ENCODE peak calls at places on chromosomes 5 and 9, in nine cellular contexts. A is NCI-H460; S is iris pigment epithelial cell; I is activated T-helper 1 cell treated with Interleukin-2 at 50 U/mL for 16 hours; Y is CD4-positive, alpha-beta T cell; T is Caki2; D is hepatocyte; F is germinal center; X is neural progenitor cell. C is an unnamed sample.

GRCh38 chr9:129331366-129331765 is 153.3 kb upstream of the IER5L start:
- DNase-seq in F (no peak), A (no peak), I (no peak), Y (no peak), S (no peak), D (no peak), T (no peak), X (no peak), C (no peak)

GRCh38 chr9:31824860-31825259 is 559.6 kb upstream of the ACO1 start:
- DNase-seq in T (peak), A (no peak), Y (no peak), D (peak), S (no peak), F (no peak), I (no peak), X (no peak), C (no peak)

GRCh38 chr9:72540348-72540873 is 19.0 kb downstream of the TMC1 start:
- DNase-seq in F (no peak), D (no peak), A (no peak), S (peak), X (no peak), Y (no peak), T (peak), I (no peak), C (peak)

GRCh38 chr5:5017827-5018559 is 122.1 kb upstream of the ADAMTS16 start:
- DNase-seq in Y (no peak), F (no peak), D (no peak), X (no peak), A (no peak), I (no peak), S (no peak), T (peak), C (no peak)

GRCh38 chr9:130872912-130873503 is 23.6 kb downstream of the QRFP start:
- DNase-seq in I (no peak), T (no peak), A (no peak), F (no peak), S (no peak), X (no peak), Y (no peak), D (no peak), C (no peak)

GRCh38 chr5:71887680-71888079 is 168.6 kb downstream of the CARTPT start:
- DNase-seq in F (peak), D (peak), I (no peak), X (peak), A (peak), S (peak), Y (no peak), T (peak), C (peak)

GRCh38 chr9:97413462-97413861 is 1.6 kb downstream of the TDRD7 start:
- DNase-seq in T (no peak), S (no peak), F (no peak), Y (no peak), I (no peak), A (no peak), X (no peak), D (no peak), C (no peak)

GRCh38 chr9:125949247-125949646 is 202.1 kb downstream of the PBX3 start:
- DNase-seq in S (no peak), Y (no peak), T (no peak), D (no peak), A (no peak), F (no peak), I (no peak), X (no peak), C (no peak)

GRCh38 chr9:129178983-129179382 is 922 bp upstream of the IER5L start:
- DNase-seq in D (peak), A (no peak), X (peak), S (no peak), T (no peak), F (no peak), Y (no peak), I (no peak), C (no peak)

GRCh38 chr5:143341807-143342570 is 61.5 kb downstream of the NR3C1 start:
- DNase-seq in F (no peak), S (peak), T (no peak), D (no peak), A (peak), X (no peak), I (no peak), Y (no peak), C (peak)

C was measured in SW480.